ENCODE peak calls at places on chromosomes 7 and 10, in seven cellular contexts. R, Z, U, D, F, N and I are unnamed samples.

GRCh38 chr7:112143151-112143550 is 63.0 kb downstream of the DOCK4 start:
- DNase-seq in R (no peak), Z (no peak), U (no peak), D (no peak), F (no peak), N (no peak), I (no peak)

GRCh38 chr7:75867390-75867717 is 11.5 kb upstream of the RHBDD2 start:
- DNase-seq in R (no peak), Z (no peak), U (no peak), D (no peak), F (no peak), N (no peak), I (no peak)

GRCh38 chr7:43905954-43906326 is 456 bp downstream of the URGCP start:
- DNase-seq in R (peak; percentile 50), Z (no peak), U (peak; percentile 64), D (peak; percentile 25), F (peak; percentile 4), N (peak; percentile 56), I (peak; percentile 54)

GRCh38 chr10:71975087-71975890 is 11.1 kb downstream of the CHST3 start:
- DNase-seq in R (no peak), Z (no peak), U (no peak), D (peak; percentile 75), F (no peak), N (no peak), I (no peak)

GRCh38 chr7:35681630-35682029 is 13.3 kb downstream of the HERPUD2 start:
- DNase-seq in R (no peak), Z (no peak), U (no peak), D (no peak), F (no peak), N (no peak), I (no peak)

GRCh38 chr7:66952343-66953043 is 31.5 kb downstream of the TMEM248 start:
- DNase-seq in R (no peak), Z (peak; percentile 86), U (peak; percentile 86), D (peak; percentile 66), F (no peak), N (peak; percentile 45), I (peak; percentile 69)

GRCh38 chr10:114482915-114483314 is 78.6 kb upstream of the AFAP1L2 start:
- DNase-seq in R (no peak), Z (no peak), U (no peak), D (no peak), F (no peak), N (no peak), I (no peak)

GRCh38 chr7:121266307-121266894 is 62.4 kb upstream of the WNT16 start:
- DNase-seq in R (no peak), Z (no peak), U (no peak), D (no peak), F (no peak), N (no peak), I (no peak)

GRCh38 chr7:53984776-53985175 is 557.4 kb upstream of the VSTM2A start:
- DNase-seq in R (no peak), Z (peak; percentile 72), U (peak; percentile 2), D (peak; percentile 29), F (no peak), N (peak; percentile 22), I (peak; percentile 57)

GRCh38 chr7:101747758-101748345 is 69.6 kb upstream of the CUX1 start:
- DNase-seq in R (no peak), Z (no peak), U (no peak), D (no peak), F (no peak), N (no peak), I (no peak)

GRCh38 chr10:90179696-90180407 is 478.5 kb downstream of the KIF20B start:
- DNase-seq in R (no peak), Z (peak; percentile 86), U (peak; percentile 16), D (peak; percentile 97), F (no peak), N (peak; percentile 3), I (peak; percentile 84)

GRCh38 chr7:64872809-64873500 is 30.1 kb upstream of the ZNF273 start:
- DNase-seq in R (no peak), Z (no peak), U (no peak), D (no peak), F (no peak), N (no peak), I (no peak)

GRCh38 chr10:86348321-86349210 is 18.0 kb downstream of the GRID1 start:
- DNase-seq in R (peak; percentile 43), Z (no peak), U (no peak), D (no peak), F (no peak), N (no peak), I (no peak)

GRCh38 chr10:101903827-101904520 is 60.4 kb upstream of the KCNIP2 start:
- DNase-seq in R (no peak), Z (no peak), U (no peak), D (no peak), F (no peak), N (no peak), I (no peak)

GRCh38 chr10:97365761-97366351 is 31.3 kb upstream of the FRAT2 start:
- DNase-seq in R (peak; percentile 60), Z (no peak), U (no peak), D (no peak), F (no peak), N (no peak), I (no peak)

GRCh38 chr7:16345979-16346958 is 75.1 kb downstream of the CRPPA start:
- DNase-seq in R (no peak), Z (peak; percentile 97), U (peak; percentile 38), D (peak; percentile 80), F (no peak), N (peak; percentile 87), I (no peak)

GRCh38 chr10:9140373-9140772 is 1085.9 kb downstream of the GATA3 start:
- DNase-seq in R (no peak), Z (no peak), U (no peak), D (no peak), F (no peak), N (no peak), I (no peak)

GRCh38 chr7:17844514-17845196 is 95.6 kb downstream of the SNX13 start:
- DNase-seq in R (no peak), Z (no peak), U (peak; percentile 4), D (peak; percentile 65), F (no peak), N (no peak), I (peak; percentile 79)

GRCh38 chr10:6581750-6582697 is 1.9 kb upstream of the PRKCQ start:
- DNase-seq in R (no peak), Z (no peak), U (peak; percentile 61), D (no peak), F (no peak), N (no peak), I (no peak)

GRCh38 chr10:971150-971542 is 17.1 kb upstream of the GTPBP4 start:
- DNase-seq in R (peak; percentile 69), Z (peak; percentile 23), U (no peak), D (no peak), F (no peak), N (no peak), I (no peak)

GRCh38 chr7:122748195-122748594 is 45.5 kb upstream of the RNF148 start:
- DNase-seq in R (no peak), Z (no peak), U (no peak), D (no peak), F (no peak), N (no peak), I (no peak)

GRCh38 chr10:74500806-74501205 is 325.6 kb upstream of the KAT6B start:
- DNase-seq in R (no peak), Z (no peak), U (no peak), D (no peak), F (no peak), N (no peak), I (no peak)

GRCh38 chr7:1087952-1088920 is at the start of gene GPER1:
- DNase-seq in R (peak; percentile 71), Z (no peak), U (peak; percentile 63), D (no peak), F (no peak), N (peak; percentile 70), I (no peak)

GRCh38 chr7:6350057-6350752 is 77.8 kb upstream of the CYTH3 start:
- DNase-seq in R (no peak), Z (no peak), U (no peak), D (no peak), F (no peak), N (no peak), I (no peak)

GRCh38 chr10:72257051-72257892 is 16.5 kb upstream of the DDIT4 start:
- DNase-seq in R (no peak), Z (no peak), U (no peak), D (no peak), F (no peak), N (no peak), I (peak; percentile 16)

GRCh38 chr10:92758594-92758993 is 68.8 kb downstream of the HHEX start:
- DNase-seq in R (no peak), Z (no peak), U (no peak), D (no peak), F (no peak), N (no peak), I (no peak)

GRCh38 chr7:28174901-28175661 is 5.5 kb downstream of the JAZF1 start:
- DNase-seq in R (no peak), Z (no peak), U (peak; percentile 48), D (no peak), F (no peak), N (peak; percentile 9), I (no peak)

GRCh38 chr7:19290936-19291335 is 145.7 kb upstream of the FERD3L start:
- DNase-seq in R (no peak), Z (no peak), U (no peak), D (no peak), F (no peak), N (no peak), I (no peak)